ENCODE peak calls at places on chromosome 22, in nine cellular contexts. C is thoracic aorta; U is body of pancreas; T is uterus; J is transverse colon; Z is pancreas; D is CD8-positive, alpha-beta T cell; Y is sigmoid colon; B is CD4-positive, CD25-positive, alpha-beta regulatory T cell. V is an unnamed sample.

GRCh38 chr22:19885841-19886592 is 31.3 kb upstream of the GNB1L start:
- DNase-seq in T (no peak), C (no peak), J (no peak), D (no peak), U (no peak), Z (peak; percentile 37), Y (peak; percentile 62), B (no peak), V (no peak)

GRCh38 chr22:42473484-42474193 is 41.4 kb upstream of the NFAM1 start:
- DNase-seq in B (peak; percentile 33), Y (no peak), T (no peak), C (no peak), J (no peak), Z (no peak), D (no peak), U (peak; percentile 14), V (no peak)

GRCh38 chr22:29477919-29478318 is 2.1 kb upstream of the NEFH start:
- DNase-seq in Y (no peak), J (no peak), B (no peak), C (no peak), U (no peak), D (no peak), T (no peak), Z (no peak), V (no peak)

GRCh38 chr22:44201556-44202129 is 20.9 kb downstream of the PARVG start:
- DNase-seq in T (no peak), J (no peak), B (no peak), Z (peak; percentile 36), C (no peak), Y (peak; percentile 52), U (no peak), D (no peak), V (no peak)

GRCh38 chr22:32204856-32205722 is at the start of gene RFPL2:
- DNase-seq in Y (no peak), C (no peak), U (peak; percentile 60), D (peak; percentile 47), B (peak; percentile 41), Z (peak; percentile 45), T (no peak), J (peak; percentile 32), V (no peak)

GRCh38 chr22:43014062-43014875 is 680 bp downstream of the PACSIN2 start:
- DNase-seq in B (peak; percentile 29), J (peak; percentile 59), D (peak; percentile 45), Z (peak; percentile 86), C (no peak), T (peak; percentile 35), Y (peak; percentile 77), U (peak; percentile 54), V (peak; percentile 49)

GRCh38 chr22:39463931-39464390 is 7.1 kb downstream of the MGAT3 start:
- DNase-seq in B (no peak), D (no peak), Z (no peak), J (no peak), T (no peak), Y (no peak), U (no peak), C (no peak), V (peak; percentile 79)

GRCh38 chr22:28021998-28022660 is 103.1 kb upstream of the PITPNB start:
- DNase-seq in J (no peak), U (no peak), Y (peak; percentile 61), Z (no peak), B (no peak), T (no peak), D (no peak), C (no peak), V (no peak)

GRCh38 chr22:43159484-43160178 is 8.3 kb downstream of the TSPO start:
- DNase-seq in C (no peak), B (no peak), Y (no peak), J (peak; percentile 92), T (no peak), D (no peak), U (peak; percentile 62), Z (peak; percentile 67), V (no peak)

GRCh38 chr22:38260760-38261477 is 11.9 kb downstream of the TMEM184B start:
- DNase-seq in C (no peak), Y (no peak), U (no peak), D (no peak), B (no peak), J (no peak), T (no peak), Z (no peak), V (no peak)

GRCh38 chr22:30655532-30655931 is 12.1 kb downstream of the DUSP18 start:
- DNase-seq in D (no peak), U (no peak), Z (no peak), C (no peak), T (no peak), Y (no peak), B (no peak), J (no peak), V (no peak)

GRCh38 chr22:37487559-37487958 is 1.4 kb upstream of the MFNG start:
- DNase-seq in C (no peak), T (no peak), Y (no peak), D (no peak), J (no peak), U (no peak), B (no peak), Z (no peak), V (no peak)

GRCh38 chr22:30104501-30105156 is 24.4 kb downstream of the HORMAD2 start:
- DNase-seq in C (no peak), Z (no peak), J (no peak), T (no peak), B (peak; percentile 18), D (no peak), U (no peak), Y (no peak), V (no peak)

GRCh38 chr22:19571207-19571795 is 47.1 kb upstream of the CLDN5 start:
- DNase-seq in D (no peak), C (no peak), U (no peak), Z (no peak), T (no peak), B (no peak), J (no peak), Y (no peak), V (no peak)

GRCh38 chr22:36470994-36471331 is 10.5 kb downstream of the TXN2 start:
- DNase-seq in J (no peak), Y (peak; percentile 91), C (no peak), D (no peak), U (no peak), B (no peak), Z (no peak), T (peak; percentile 69), V (no peak)

GRCh38 chr22:36470162-36470993 is 11.1 kb downstream of the TXN2 start:
- DNase-seq in J (peak; percentile 87), D (peak; percentile 82), C (no peak), Z (peak; percentile 92), B (peak; percentile 90), T (peak; percentile 90), Y (peak; percentile 95), U (peak; percentile 91), V (peak; percentile 86)

GRCh38 chr22:36467946-36468345 is 13.5 kb downstream of the TXN2 start:
- DNase-seq in D (no peak), C (no peak), Y (no peak), J (no peak), Z (no peak), B (no peak), U (no peak), T (no peak), V (no peak)

GRCh38 chr22:36467042-36467810 is 14.2 kb downstream of the TXN2 start:
- DNase-seq in Z (no peak), D (no peak), T (no peak), U (peak; percentile 47), J (no peak), C (no peak), Y (peak; percentile 89), B (no peak), V (no peak)

GRCh38 chr22:36469094-36469710 is 12.2 kb downstream of the TXN2 start:
- DNase-seq in U (no peak), B (no peak), Y (peak; percentile 87), Z (no peak), C (no peak), T (no peak), J (no peak), D (no peak), V (no peak)
- H3K4me1 ChIP-seq in U (peaks cover 37% of the 10 kb centered on the region), B (peaks cover 16% of the 10 kb centered on the region), Y (peaks cover 85% of the 10 kb centered on the region), Z (peaks cover 18% of the 10 kb centered on the region), C (peaks cover 49% of the 10 kb centered on the region), T (peaks cover 9% of the 10 kb centered on the region), J (peaks cover 23% of the 10 kb centered on the region), D (peaks cover 14% of the 10 kb centered on the region), V (peaks cover 23% of the 10 kb centered on the region)

GRCh38 chr22:34135749-34136148 is 215.5 kb upstream of the LARGE1 start:
- DNase-seq in B (no peak), T (no peak), Y (no peak), D (no peak), J (no peak), Z (no peak), C (no peak), U (no peak), V (no peak)

GRCh38 chr22:34129691-34130486 is 209.6 kb upstream of the LARGE1 start:
- DNase-seq in J (peak; percentile 11), B (no peak), C (no peak), T (no peak), U (no peak), D (no peak), Z (no peak), Y (no peak), V (no peak)
- H3K4me1 ChIP-seq in J (no peaks in the 10 kb centered on the region), B (no peaks in the 10 kb centered on the region), C (no peaks in the 10 kb centered on the region), T (no peaks in the 10 kb centered on the region), U (no peaks in the 10 kb centered on the region), D (no peaks in the 10 kb centered on the region), Z (no peaks in the 10 kb centered on the region), Y (no peaks in the 10 kb centered on the region), V (no peaks in the 10 kb centered on the region)

GRCh38 chr22:21861290-21861848 is 6.1 kb downstream of the MAPK1 start:
- DNase-seq in U (no peak), B (no peak), J (no peak), Z (no peak), Y (no peak), D (no peak), C (no peak), T (no peak), V (no peak)

GRCh38 chr22:21861856-21862255 is 5.6 kb downstream of the MAPK1 start:
- DNase-seq in D (no peak), J (no peak), B (no peak), U (no peak), Z (no peak), Y (no peak), T (no peak), C (no peak), V (no peak)

GRCh38 chr22:21860640-21861039 is 6.8 kb downstream of the MAPK1 start:
- DNase-seq in B (no peak), Z (no peak), D (no peak), Y (no peak), C (no peak), J (no peak), T (no peak), U (no peak), V (no peak)

GRCh38 chr22:21865041-21865440 is 2.4 kb downstream of the MAPK1 start:
- DNase-seq in J (no peak), Y (peak; percentile 75), Z (no peak), B (no peak), U (peak; percentile 45), C (peak; percentile 48), D (no peak), T (peak; percentile 49), V (peak; percentile 42)

GRCh38 chr22:21862386-21863242 is 4.8 kb downstream of the MAPK1 start:
- DNase-seq in D (no peak), J (no peak), B (no peak), Y (no peak), C (no peak), T (no peak), U (no peak), Z (no peak), V (no peak)
- H3K4me1 ChIP-seq in D (peaks cover 77% of the 10 kb centered on the region), J (peaks cover 31% of the 10 kb centered on the region), B (peaks cover 82% of the 10 kb centered on the region), Y (peaks cover 80% of the 10 kb centered on the region), C (peaks cover 53% of the 10 kb centered on the region), T (peaks cover 5% of the 10 kb centered on the region), U (peaks cover 68% of the 10 kb centered on the region), Z (peaks cover 34% of the 10 kb centered on the region), V (peaks cover 46% of the 10 kb centered on the region)

GRCh38 chr22:48727454-48728058 is 1100.1 kb downstream of the BRD1 start:
- DNase-seq in J (no peak), U (no peak), C (no peak), T (no peak), Y (no peak), D (no peak), Z (no peak), B (no peak), V (no peak)
- H3K4me1 ChIP-seq in J (no peaks in the 10 kb centered on the region), U (no peaks in the 10 kb centered on the region), C (no peaks in the 10 kb centered on the region), T (no peaks in the 10 kb centered on the region), Y (no peaks in the 10 kb centered on the region), D (no peaks in the 10 kb centered on the region), Z (no peaks in the 10 kb centered on the region), B (no peaks in the 10 kb centered on the region), V (no peaks in the 10 kb centered on the region)

V was measured in lung.